ENCODE peak calls at places on chromosomes 2 and 18, in four cellular contexts. One of them, this sample, is unnamed. For H3K4me1, the result is how much of the 10 kb centered on the place peaks cover.

GRCh38 chr2:81396417-81397019 is 1092.0 kb upstream of the LRRTM1 start:
- DNase-seq in tibial nerve: no peak
- DNase-seq in A549: no peak
- DNase-seq in ovary: no peak
- DNase-seq in this sample: no peak

GRCh38 chr18:189254-189653 is 30.9 kb downstream of the USP14 start:
- DNase-seq in tibial nerve: no peak
- DNase-seq in A549: peak
- DNase-seq in ovary: no peak
- DNase-seq in this sample: no peak

GRCh38 chr2:61758991-61759390 is 94.9 kb downstream of the FAM161A start:
- DNase-seq in tibial nerve: no peak
- DNase-seq in A549: peak
- DNase-seq in ovary: no peak
- DNase-seq in this sample: no peak

GRCh38 chr18:79439201-79440023 is 43.7 kb downstream of the NFATC1 start:
- DNase-seq in tibial nerve: peak
- DNase-seq in A549: no peak
- DNase-seq in ovary: no peak
- DNase-seq in this sample: no peak

GRCh38 chr2:14960686-14961324 is 328.3 kb downstream of the LRATD1 start:
- DNase-seq in tibial nerve: no peak
- DNase-seq in A549: no peak
- DNase-seq in ovary: no peak
- DNase-seq in this sample: no peak

GRCh38 chr2:72147303-72147970 is at the start of gene CYP26B1:
- DNase-seq in tibial nerve: peak
- DNase-seq in A549: no peak
- DNase-seq in ovary: peak
- DNase-seq in this sample: peak

GRCh38 chr18:55546873-55547704 is 40.9 kb downstream of the TCF4 start:
- DNase-seq in tibial nerve: no peak
- DNase-seq in A549: no peak
- DNase-seq in ovary: peak
- DNase-seq in this sample: peak

GRCh38 chr2:54370405-54371104 is 85.6 kb upstream of the SPTBN1 start:
- DNase-seq in tibial nerve: no peak
- DNase-seq in A549: no peak
- DNase-seq in ovary: no peak
- DNase-seq in this sample: no peak

GRCh38 chr2:122263746-122264145 is 508.3 kb downstream of the TSN start:
- DNase-seq in tibial nerve: no peak
- DNase-seq in A549: no peak
- DNase-seq in ovary: no peak
- DNase-seq in this sample: no peak

GRCh38 chr2:207161247-207161646 is 4.5 kb downstream of the KLF7 start:
- DNase-seq in tibial nerve: no peak
- DNase-seq in A549: no peak
- DNase-seq in ovary: no peak
- DNase-seq in this sample: no peak

GRCh38 chr2:11396690-11396985 is 52.2 kb upstream of the ROCK2 start:
- DNase-seq in tibial nerve: no peak
- DNase-seq in A549: no peak
- DNase-seq in ovary: no peak
- DNase-seq in this sample: no peak

GRCh38 chr2:71592181-71592711 is 138.9 kb downstream of the DYSF start:
- DNase-seq in tibial nerve: no peak
- DNase-seq in A549: no peak
- DNase-seq in ovary: no peak
- DNase-seq in this sample: no peak

GRCh38 chr2:229150317-229150716 is 120.8 kb downstream of the PID1 start:
- DNase-seq in tibial nerve: no peak
- DNase-seq in A549: no peak
- DNase-seq in ovary: no peak
- DNase-seq in this sample: no peak

GRCh38 chr2:208320686-208321085 is 54.6 kb downstream of the PIKFYVE start:
- DNase-seq in tibial nerve: peak
- DNase-seq in A549: no peak
- DNase-seq in ovary: peak
- DNase-seq in this sample: peak

GRCh38 chr2:171160119-171160629 is 519 bp downstream of the TLK1 start:
- DNase-seq in tibial nerve: peak
- DNase-seq in A549: peak
- DNase-seq in ovary: peak
- DNase-seq in this sample: peak

GRCh38 chr18:34322365-34323289 is 97.9 kb upstream of the NOL4 start:
- DNase-seq in tibial nerve: no peak
- DNase-seq in A549: peak
- DNase-seq in ovary: peak
- DNase-seq in this sample: no peak

GRCh38 chr18:3248062-3248669 is 565 bp downstream of the MYL12A start:
- DNase-seq in tibial nerve: no peak
- DNase-seq in A549: no peak
- DNase-seq in ovary: no peak
- DNase-seq in this sample: peak

GRCh38 chr2:149175956-149176355 is 137.5 kb downstream of the LYPD6B start:
- DNase-seq in tibial nerve: no peak
- DNase-seq in A549: no peak
- DNase-seq in ovary: no peak
- DNase-seq in this sample: no peak

GRCh38 chr18:23498062-23498582 is 5.2 kb upstream of the RMC1 start:
- DNase-seq in tibial nerve: no peak
- DNase-seq in A549: no peak
- DNase-seq in ovary: no peak
- DNase-seq in this sample: no peak

GRCh38 chr2:46943881-46944798 is 28.5 kb upstream of the MCFD2 start:
- DNase-seq in tibial nerve: no peak
- DNase-seq in A549: no peak
- DNase-seq in ovary: no peak
- DNase-seq in this sample: no peak

GRCh38 chr2:5250482-5250881 is 441.7 kb upstream of the SOX11 start:
- DNase-seq in tibial nerve: no peak
- DNase-seq in A549: no peak
- DNase-seq in ovary: no peak
- DNase-seq in this sample: no peak

GRCh38 chr18:2223859-2224258 is 347.4 kb downstream of the METTL4 start:
- DNase-seq in tibial nerve: no peak
- DNase-seq in A549: peak
- DNase-seq in ovary: no peak
- DNase-seq in this sample: no peak

GRCh38 chr2:101112772-101113157 is 38.4 kb downstream of the TBC1D8 start:
- DNase-seq in tibial nerve: no peak
- DNase-seq in A549: no peak
- DNase-seq in ovary: no peak
- DNase-seq in this sample: no peak

GRCh38 chr18:33440384-33441043 is at the start of gene CCDC178:
- DNase-seq in tibial nerve: no peak
- DNase-seq in A549: no peak
- DNase-seq in ovary: peak
- DNase-seq in this sample: peak

GRCh38 chr2:158718851-158719250 is 76.3 kb upstream of the DAPL1 start:
- DNase-seq in tibial nerve: no peak
- DNase-seq in A549: no peak
- DNase-seq in ovary: no peak
- DNase-seq in this sample: no peak

GRCh38 chr2:45651415-45652089 is at the start of gene PRKCE:
- DNase-seq in tibial nerve: peak
- DNase-seq in A549: peak
- DNase-seq in ovary: peak
- DNase-seq in this sample: peak

GRCh38 chr2:12050381-12050780 is 303.9 kb downstream of the LPIN1 start:
- DNase-seq in tibial nerve: no peak
- DNase-seq in A549: peak
- DNase-seq in ovary: no peak
- DNase-seq in this sample: no peak

DNA sequence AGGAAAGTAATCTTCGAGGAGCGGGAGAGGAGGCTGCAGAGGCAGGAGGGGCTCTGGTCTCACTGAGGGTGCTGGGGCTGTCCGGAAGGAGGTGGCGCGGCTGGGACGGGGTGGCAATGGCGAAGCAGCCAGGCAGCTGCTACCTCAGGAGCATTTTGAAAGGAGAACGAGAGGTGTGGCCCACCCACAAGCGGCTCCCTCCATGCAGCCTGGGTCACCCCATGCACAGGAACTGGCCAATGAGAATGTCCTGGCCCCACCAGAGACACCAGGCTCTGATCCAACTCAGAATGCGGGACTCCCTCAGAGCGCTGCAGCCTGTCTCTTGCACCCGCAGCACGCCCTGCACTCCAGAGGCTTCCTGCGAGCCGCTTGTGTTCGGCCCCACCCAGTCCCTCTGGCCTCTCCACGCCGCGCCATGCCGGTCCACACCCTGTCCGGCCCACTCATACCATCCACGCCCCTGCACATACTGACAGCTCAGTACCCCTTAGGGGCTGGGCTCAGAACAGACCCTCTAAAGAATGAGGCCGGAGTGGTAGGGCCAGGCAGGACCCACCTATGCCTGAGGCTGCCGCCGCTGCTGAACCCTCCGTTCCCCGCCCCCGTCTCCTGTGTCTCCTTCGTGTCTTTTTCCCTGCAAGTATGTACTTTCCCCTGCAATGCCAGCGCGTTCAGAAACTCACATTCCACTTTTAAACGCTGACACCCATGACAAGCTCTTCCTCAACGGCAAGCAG is 6.4 kb upstream of the BOK start:
- DNase-seq in tibial nerve: no peak
- DNase-seq in A549: no peak
- DNase-seq in ovary: no peak
- DNase-seq in this sample: no peak
- H3K4me3 ChIP-seq in tibial nerve: no peak
- H3K4me3 ChIP-seq in A549: no peak
- H3K4me3 ChIP-seq in ovary: no peak
- H3K4me3 ChIP-seq in this sample: no peak

GRCh38 chr2:111689174-111689573 is 194.8 kb downstream of the ANAPC1 start:
- DNase-seq in tibial nerve: no peak
- DNase-seq in A549: no peak
- DNase-seq in ovary: no peak
- DNase-seq in this sample: no peak

GRCh38 chr2:111689899-111690298 is 194.1 kb downstream of the ANAPC1 start:
- DNase-seq in tibial nerve: no peak
- DNase-seq in A549: no peak
- DNase-seq in ovary: no peak
- DNase-seq in this sample: no peak

GRCh38 chr2:111694690-111695089 is 189.3 kb downstream of the ANAPC1 start:
- DNase-seq in tibial nerve: no peak
- DNase-seq in A549: no peak
- DNase-seq in ovary: no peak
- DNase-seq in this sample: no peak

GRCh38 chr2:111691164-111691895 is 192.7 kb downstream of the ANAPC1 start:
- DNase-seq in tibial nerve: no peak
- DNase-seq in A549: no peak
- DNase-seq in ovary: no peak
- DNase-seq in this sample: no peak

DNA sequence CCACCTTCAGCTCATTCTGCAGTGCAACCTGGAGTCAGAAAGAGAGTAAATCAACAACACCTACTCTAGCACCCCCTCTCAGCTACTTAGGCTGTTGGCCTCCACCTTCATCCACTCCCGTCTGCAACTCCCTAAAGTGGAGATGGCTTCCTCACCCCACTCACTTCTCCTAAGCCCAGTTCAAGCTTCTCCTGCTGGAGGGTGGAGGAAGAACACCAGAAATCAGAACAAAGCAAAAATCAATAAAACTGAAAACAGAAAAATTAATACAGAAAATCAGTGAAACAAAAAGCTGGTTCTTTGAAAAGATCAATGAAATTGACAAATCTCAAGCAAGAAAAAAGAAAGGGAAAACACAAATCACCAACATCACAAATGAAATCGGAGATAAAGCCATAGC is 191.7 kb downstream of the ANAPC1 start:
- DNase-seq in tibial nerve: no peak
- DNase-seq in A549: no peak
- DNase-seq in ovary: no peak
- DNase-seq in this sample: no peak
- H3K4me1 ChIP-seq in tibial nerve: under half
- H3K4me1 ChIP-seq in A549: under half
- H3K4me1 ChIP-seq in ovary: under half
- H3K4me1 ChIP-seq in this sample: under half

DNA sequence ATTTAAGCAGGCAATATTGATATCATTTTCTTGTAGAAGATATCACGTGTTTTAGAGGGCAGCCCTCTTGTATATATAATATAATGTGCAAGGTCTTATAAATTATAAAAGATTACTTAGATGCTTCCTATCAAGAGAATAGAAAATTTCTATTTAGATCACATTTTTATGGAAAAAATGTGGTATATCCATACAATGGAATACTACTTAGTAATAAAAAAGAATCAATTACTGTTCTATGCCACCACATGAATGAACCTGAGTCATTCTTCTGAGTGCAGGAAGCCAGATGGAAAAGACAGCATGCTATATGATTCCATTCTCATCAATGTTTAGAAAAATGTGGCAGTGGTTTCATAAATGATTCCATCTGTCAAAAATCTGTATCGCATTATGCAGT is 23.6 kb downstream of the CYP27C1 start:
- DNase-seq in tibial nerve: no peak
- DNase-seq in A549: no peak
- DNase-seq in ovary: no peak
- DNase-seq in this sample: no peak
- TF ChIP-seq POLR2A in tibial nerve: no peak
- TF ChIP-seq POLR2A in A549: no peak
- TF ChIP-seq POLR2A in ovary: no peak
- TF ChIP-seq POLR2A in this sample: no peak

GRCh38 chr2:174634130-174635014 is 36.8 kb upstream of the WIPF1 start:
- DNase-seq in tibial nerve: no peak
- DNase-seq in A549: no peak
- DNase-seq in ovary: no peak
- DNase-seq in this sample: no peak
- H3K4me3 ChIP-seq in tibial nerve: peak
- H3K4me3 ChIP-seq in A549: no peak
- H3K4me3 ChIP-seq in ovary: no peak
- H3K4me3 ChIP-seq in this sample: peak